ENCODE peak calls at places on chromosomes 11 and 22, in ten cellular contexts. B is GM19239; Z is fibroblast of mammary gland; Q is HTR-8/SVneo; Y is stimulated activated effector memory CD8-positive, alpha-beta T cell treated with anti-CD3 and anti-CD28 coated beads, Interleukin-12 subunit alpha, Interleukin-12 subunit beta, amount 100 ng/mL, for 72 hours; V is EH; A is chondrocyte; P is left ventricle myocardium inferior; C is CD4-positive, CD25-positive, alpha-beta regulatory T cell; H is NCI-H1105 treated with DMSO at 0.1 percent for 48 hours. O is an unnamed sample.
A peak's percentile ranks its signal among the peaks of the same experiment; 100 is the strongest.

GRCh38 chr11:82225930-82226329 is 507.7 kb downstream of the FAM181B start:
- DNase-seq in Q (no peak), Z (no peak), B (no peak), C (no peak), V (no peak), Y (no peak), A (no peak), H (peak; percentile 63), P (no peak), O (no peak)

GRCh38 chr22:38762607-38763006 is 6.8 kb upstream of the SUN2 start:
- DNase-seq in Z (no peak), A (no peak), B (no peak), C (no peak), Q (no peak), Y (no peak), P (no peak), V (no peak), H (no peak), O (no peak)

GRCh38 chr11:124329787-124330478 is 9.9 kb upstream of the OR8D2 start:
- DNase-seq in V (no peak), B (peak; percentile 2), Y (no peak), H (peak; percentile 30), Q (no peak), Z (peak; percentile 9), P (no peak), A (no peak), C (no peak), O (no peak)

GRCh38 chr22:30411780-30412179 is 13.8 kb upstream of the MTFP1 start:
- DNase-seq in Y (no peak), A (no peak), P (no peak), V (no peak), H (no peak), B (no peak), Z (no peak), Q (no peak), C (no peak), O (no peak)

GRCh38 chr22:18996376-18996900 is 60.3 kb upstream of the PRODH start:
- DNase-seq in Y (no peak), A (peak; percentile 34), V (no peak), Z (no peak), B (no peak), C (no peak), Q (no peak), P (no peak), H (no peak), O (no peak)

GRCh38 chr22:37032535-37033460 is 13.3 kb downstream of the MPST start:
- DNase-seq in P (no peak), Q (no peak), Y (no peak), V (peak; percentile 40), Z (peak; percentile 50), A (no peak), H (no peak), C (no peak), B (no peak), O (peak; percentile 91)

GRCh38 chr11:116510166-116510565 is 262.6 kb downstream of the BUD13 start:
- DNase-seq in P (no peak), A (no peak), Z (no peak), Q (no peak), C (no peak), H (no peak), B (no peak), Y (no peak), V (no peak), O (no peak)

GRCh38 chr11:69480547-69481392 is 693 bp upstream of the LINC01488 start:
- DNase-seq in P (peak; percentile 79), H (no peak), C (no peak), A (peak; percentile 79), B (no peak), V (peak; percentile 46), Q (no peak), Z (peak; percentile 86), Y (no peak), O (peak; percentile 81)

GRCh38 chr11:58963551-58964075 is 24.3 kb downstream of the GLYATL1 start:
- DNase-seq in Q (no peak), H (no peak), Z (peak; percentile 74), A (no peak), V (peak; percentile 53), B (no peak), C (no peak), Y (no peak), P (no peak), O (no peak)

GRCh38 chr22:40732996-40733292 is 53.7 kb downstream of the MCHR1 start:
- DNase-seq in H (no peak), Q (no peak), B (no peak), A (no peak), Z (no peak), V (no peak), C (no peak), P (no peak), Y (no peak), O (no peak)

GRCh38 chr22:24389680-24390079 is 37.7 kb upstream of the ADORA2A start:
- DNase-seq in C (no peak), V (no peak), Y (no peak), A (no peak), Q (no peak), Z (no peak), B (no peak), H (no peak), P (no peak), O (no peak)

GRCh38 chr22:23925020-23925606 is 30.9 kb downstream of the MIF start:
- DNase-seq in V (no peak), P (no peak), Q (no peak), Y (no peak), Z (no peak), A (no peak), H (no peak), C (no peak), B (no peak), O (no peak)

GRCh38 chr22:48957311-48957986 is 870.2 kb downstream of the BRD1 start:
- DNase-seq in Z (no peak), H (no peak), P (no peak), V (no peak), Q (no peak), A (peak; percentile 87), C (no peak), B (no peak), Y (peak; percentile 25), O (no peak)

GRCh38 chr11:66365166-66365565 is 6.4 kb downstream of the SLC29A2 start:
- DNase-seq in Q (no peak), V (no peak), A (peak; percentile 57), H (no peak), P (no peak), Y (no peak), C (no peak), B (no peak), Z (no peak), O (no peak)

GRCh38 chr22:46976130-46976529 is 213.7 kb downstream of the TBC1D22A start:
- DNase-seq in C (no peak), A (no peak), B (no peak), Z (no peak), H (no peak), Y (no peak), V (no peak), P (no peak), Q (no peak), O (no peak)

GRCh38 chr11:65366340-65366773 is 11.8 kb downstream of the TIGD3 start:
- DNase-seq in Z (peak; percentile 87), V (peak; percentile 84), H (peak; percentile 83), P (no peak), C (peak; percentile 69), Q (peak; percentile 89), Y (peak; percentile 66), B (peak; percentile 72), A (no peak), O (no peak)

GRCh38 chr22:20243545-20244249 is 24.4 kb downstream of the RTN4R start:
- DNase-seq in Q (peak; percentile 74), V (peak; percentile 84), P (peak; percentile 75), A (no peak), C (peak; percentile 87), Z (peak; percentile 71), B (peak; percentile 67), Y (peak; percentile 68), H (peak; percentile 82), O (peak; percentile 54)

GRCh38 chr22:37657590-37658132 is 862 bp upstream of the PDXP start:
- DNase-seq in V (peak; percentile 43), Y (no peak), H (no peak), C (no peak), Q (no peak), B (no peak), Z (no peak), A (no peak), P (no peak), O (no peak)

GRCh38 chr11:8059030-8059429 is 22.0 kb upstream of the TUB start:
- DNase-seq in P (no peak), Z (no peak), H (no peak), A (peak; percentile 37), V (no peak), Y (no peak), C (no peak), B (no peak), Q (no peak), O (no peak)

GRCh38 chr11:608751-609354 is 6.9 kb downstream of the IRF7 start:
- DNase-seq in V (no peak), Z (no peak), H (no peak), C (no peak), P (no peak), Y (no peak), Q (no peak), B (no peak), A (no peak), O (no peak)

GRCh38 chr11:122108192-122108799 is 7.7 kb downstream of the BLID start:
- DNase-seq in V (peak; percentile 60), P (no peak), Y (no peak), Z (peak; percentile 83), H (peak; percentile 59), Q (no peak), A (no peak), B (peak; percentile 4), C (peak; percentile 9), O (no peak)

GRCh38 chr11:57735655-57736298 is 5.5 kb upstream of the SELENOH start:
- DNase-seq in Q (no peak), P (no peak), C (peak; percentile 46), V (no peak), H (no peak), B (no peak), Y (no peak), Z (no peak), A (no peak), O (no peak)

GRCh38 chr11:86627776-86628455 is 44.5 kb downstream of the ME3 start:
- DNase-seq in V (peak; percentile 32), P (peak; percentile 45), B (no peak), Y (no peak), Q (no peak), H (no peak), Z (peak; percentile 84), A (no peak), C (no peak), O (no peak)

GRCh38 chr11:69541501-69542313 is 60.2 kb downstream of the LINC01488 start:
- DNase-seq in Q (no peak), Z (peak; percentile 64), C (no peak), V (peak; percentile 62), H (no peak), A (peak; percentile 52), P (no peak), B (no peak), Y (no peak), O (no peak)